ENCODE peak calls at places on chromosomes 13 and 19, in five cellular contexts. J is RPMI8226, Z is HFFc6, W is AG09309, R is choroid plexus epithelial cell. Q is an unnamed sample.

GRCh38 chr13:113904411-113904810 is 40.5 kb upstream of the GAS6 start:
- DNase-seq in J (no peak), Z (no peak), W (no peak), R (peak), Q (no peak)

GRCh38 chr13:80126382-80127068 is 214.4 kb downstream of the SPRY2 start:
- DNase-seq in J (no peak), Z (no peak), W (no peak), R (no peak), Q (no peak)

GRCh38 chr13:96782186-96782585 is 212.1 kb downstream of the OXGR1 start:
- DNase-seq in J (no peak), Z (no peak), W (no peak), R (no peak), Q (no peak)

GRCh38 chr13:89029062-89029461 is 1357.9 kb downstream of the SLITRK5 start:
- DNase-seq in J (no peak), Z (no peak), W (no peak), R (no peak), Q (no peak)

GRCh38 chr19:29551774-29552173 is 26.0 kb downstream of the VSTM2B start:
- DNase-seq in J (no peak), Z (no peak), W (no peak), R (no peak), Q (no peak)

GRCh38 chr13:21022056-21022693 is 39.2 kb downstream of the LATS2 start:
- DNase-seq in J (no peak), Z (no peak), W (no peak), R (no peak), Q (no peak)

GRCh38 chr13:112899618-112900600 is 69.1 kb upstream of the MCF2L start:
- DNase-seq in J (peak), Z (no peak), W (no peak), R (no peak), Q (no peak)

GRCh38 chr19:12937243-12938053 is 961 bp upstream of the CALR start:
- DNase-seq in J (peak), Z (no peak), W (no peak), R (no peak), Q (no peak)

GRCh38 chr19:38709119-38709518 is 35.2 kb downstream of the CAPN12 start:
- DNase-seq in J (no peak), Z (no peak), W (no peak), R (no peak), Q (no peak)

GRCh38 chr13:100300213-100300612 is 211.3 kb downstream of the PCCA start:
- DNase-seq in J (no peak), Z (no peak), W (no peak), R (no peak), Q (no peak)

GRCh38 chr13:87123987-87124784 is 547.0 kb upstream of the SLITRK5 start:
- DNase-seq in J (no peak), Z (peak), W (peak), R (peak), Q (peak)

GRCh38 chr13:114077938-114078335 is 54.5 kb downstream of the RASA3 start:
- DNase-seq in J (no peak), Z (peak), W (no peak), R (peak), Q (no peak)

GRCh38 chr19:34961775-34962174 is 2.3 kb downstream of the ZNF792 start:
- DNase-seq in J (no peak), Z (no peak), W (no peak), R (no peak), Q (no peak)

GRCh38 chr13:22110368-22110767 is 439.5 kb downstream of the FGF9 start:
- DNase-seq in J (no peak), Z (no peak), W (no peak), R (no peak), Q (no peak)

GRCh38 chr19:48543121-48543710 is 8.8 kb upstream of the SULT2B1 start:
- DNase-seq in J (no peak), Z (peak), W (no peak), R (no peak), Q (peak)

GRCh38 chr19:23241433-23241832 is 8.8 kb downstream of the ZNF724 start:
- DNase-seq in J (peak), Z (no peak), W (no peak), R (peak), Q (no peak)

GRCh38 chr19:33273881-33274662 is 28.3 kb downstream of the CEBPA start:
- DNase-seq in J (no peak), Z (peak), W (peak), R (peak), Q (peak)

Q was measured in epithelial cell of prostate.